ENCODE peak calls at places on chromosomes 7 and 10, in six cellular contexts. One of them, this sample, is unnamed.

GRCh38 chr10:60573342-60573741 is 183.7 kb upstream of the ANK3 start:
- DNase-seq in spleen: no peak
- DNase-seq in A549: no peak
- DNase-seq in transverse colon: no peak
- DNase-seq in Peyer's patch: no peak
- DNase-seq in IMR-90: no peak
- DNase-seq in this sample: no peak

GRCh38 chr7:141288626-141289025 is 214.8 kb downstream of the TMEM178B start:
- DNase-seq in spleen: no peak
- DNase-seq in A549: no peak
- DNase-seq in IMR-90: no peak
- DNase-seq in Peyer's patch: no peak
- DNase-seq in transverse colon: no peak
- DNase-seq in this sample: no peak

GRCh38 chr7:27032843-27033242 is 63.0 kb downstream of the HOXA1 start:
- DNase-seq in IMR-90: peak
- DNase-seq in spleen: no peak
- DNase-seq in A549: no peak
- DNase-seq in Peyer's patch: no peak
- DNase-seq in transverse colon: no peak
- DNase-seq in this sample: no peak

GRCh38 chr10:60517805-60518204 is 128.1 kb upstream of the ANK3 start:
- DNase-seq in transverse colon: no peak
- DNase-seq in spleen: no peak
- DNase-seq in A549: no peak
- DNase-seq in IMR-90: no peak
- DNase-seq in Peyer's patch: no peak
- DNase-seq in this sample: no peak

GRCh38 chr7:28078036-28078901 is 102.3 kb downstream of the JAZF1 start:
- DNase-seq in A549: peak
- DNase-seq in Peyer's patch: peak
- DNase-seq in spleen: no peak
- DNase-seq in IMR-90: peak
- DNase-seq in transverse colon: peak
- DNase-seq in this sample: no peak

GRCh38 chr7:25098096-25099046 is 26.7 kb downstream of the CYCS start:
- DNase-seq in transverse colon: peak
- DNase-seq in Peyer's patch: peak
- DNase-seq in A549: peak
- DNase-seq in spleen: peak
- DNase-seq in IMR-90: peak
- DNase-seq in this sample: peak

GRCh38 chr7:151275813-151276577 is 27.5 kb upstream of the SMARCD3 start:
- DNase-seq in IMR-90: no peak
- DNase-seq in spleen: no peak
- DNase-seq in transverse colon: no peak
- DNase-seq in A549: no peak
- DNase-seq in Peyer's patch: no peak
- DNase-seq in this sample: no peak

GRCh38 chr7:30674876-30675275 is 7.4 kb downstream of the CRHR2 start:
- DNase-seq in transverse colon: no peak
- DNase-seq in Peyer's patch: no peak
- DNase-seq in spleen: no peak
- DNase-seq in A549: no peak
- DNase-seq in IMR-90: no peak
- DNase-seq in this sample: no peak

GRCh38 chr7:29022291-29022988 is 64.3 kb upstream of the TRIL start:
- DNase-seq in Peyer's patch: no peak
- DNase-seq in A549: no peak
- DNase-seq in transverse colon: no peak
- DNase-seq in IMR-90: no peak
- DNase-seq in spleen: no peak
- DNase-seq in this sample: no peak

GRCh38 chr10:102729090-102730026 is 14.4 kb upstream of the WBP1L start:
- DNase-seq in A549: peak
- DNase-seq in IMR-90: peak
- DNase-seq in Peyer's patch: peak
- DNase-seq in spleen: peak
- DNase-seq in transverse colon: peak
- DNase-seq in this sample: peak

GRCh38 chr10:72316748-72317435 is 37.8 kb downstream of the DNAJB12 start:
- DNase-seq in transverse colon: peak
- DNase-seq in Peyer's patch: peak
- DNase-seq in A549: peak
- DNase-seq in IMR-90: no peak
- DNase-seq in spleen: peak
- DNase-seq in this sample: peak

GRCh38 chr7:98467570-98468312 is 66.9 kb upstream of the BAIAP2L1 start:
- DNase-seq in IMR-90: no peak
- DNase-seq in A549: peak
- DNase-seq in Peyer's patch: no peak
- DNase-seq in transverse colon: no peak
- DNase-seq in spleen: no peak
- DNase-seq in this sample: no peak

GRCh38 chr7:5421626-5422323 is 1.9 kb downstream of the TNRC18 start:
- DNase-seq in transverse colon: peak
- DNase-seq in spleen: peak
- DNase-seq in IMR-90: peak
- DNase-seq in Peyer's patch: no peak
- DNase-seq in A549: peak
- DNase-seq in this sample: peak

GRCh38 chr10:78916227-78916626 is 152.5 kb upstream of the ZMIZ1 start:
- DNase-seq in A549: no peak
- DNase-seq in spleen: peak
- DNase-seq in Peyer's patch: no peak
- DNase-seq in transverse colon: no peak
- DNase-seq in IMR-90: no peak
- DNase-seq in this sample: no peak

GRCh38 chr7:158024881-158025280 is 562.7 kb downstream of the PTPRN2 start:
- DNase-seq in Peyer's patch: no peak
- DNase-seq in A549: no peak
- DNase-seq in IMR-90: no peak
- DNase-seq in spleen: no peak
- DNase-seq in transverse colon: no peak
- DNase-seq in this sample: no peak

GRCh38 chr7:37918526-37918925 is 1.9 kb upstream of the SFRP4 start:
- DNase-seq in IMR-90: no peak
- DNase-seq in Peyer's patch: no peak
- DNase-seq in transverse colon: no peak
- DNase-seq in A549: no peak
- DNase-seq in spleen: no peak
- DNase-seq in this sample: no peak

GRCh38 chr10:70272925-70273316 is 10.9 kb downstream of the NPFFR1 start:
- DNase-seq in spleen: no peak
- DNase-seq in transverse colon: no peak
- DNase-seq in IMR-90: peak
- DNase-seq in Peyer's patch: no peak
- DNase-seq in A549: peak
- DNase-seq in this sample: no peak

DNA sequence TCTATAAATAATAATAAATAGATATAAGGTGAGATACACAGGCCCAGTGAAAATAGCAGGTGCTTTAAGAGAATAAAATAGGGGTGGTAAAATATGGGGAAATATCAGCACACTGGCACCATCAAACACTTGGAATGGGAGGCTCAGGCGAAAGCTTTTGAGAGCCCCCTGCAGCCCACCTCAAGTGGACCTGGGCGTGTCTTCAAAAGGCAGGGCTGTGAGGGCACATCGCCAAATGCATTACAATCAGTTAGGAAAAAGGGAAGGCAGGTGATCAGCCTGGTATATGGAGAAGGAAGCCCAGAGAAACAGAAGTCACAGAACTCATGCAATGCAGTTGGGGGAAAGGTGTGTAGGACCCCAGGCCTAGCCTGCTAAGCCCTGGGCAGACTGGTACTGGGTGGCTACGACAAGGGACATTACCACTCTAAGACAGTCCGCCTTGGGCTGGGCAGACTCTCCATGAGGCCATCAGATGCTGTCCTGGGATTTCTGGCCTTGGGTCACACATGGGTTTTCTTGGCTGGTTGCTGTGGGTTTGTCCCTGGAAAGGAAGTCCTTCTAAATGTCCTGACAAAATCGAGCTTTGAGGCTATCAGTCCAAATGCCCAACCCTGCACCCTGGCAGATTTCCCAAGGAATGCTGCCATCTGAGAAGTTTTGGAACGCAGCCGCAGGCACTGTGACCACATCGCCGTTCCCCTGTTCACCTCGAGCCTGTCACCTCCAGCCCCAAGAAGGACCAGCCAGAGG is 330.6 kb downstream of the GRID1 start:
- DNase-seq in A549: no peak
- DNase-seq in IMR-90: no peak
- DNase-seq in transverse colon: no peak
- DNase-seq in spleen: no peak
- DNase-seq in Peyer's patch: no peak
- DNase-seq in this sample: peak
- TF ChIP-seq POLR2A in A549: no peak
- TF ChIP-seq POLR2A in IMR-90: no peak
- TF ChIP-seq POLR2A in transverse colon: no peak
- TF ChIP-seq POLR2A in spleen: no peak
- TF ChIP-seq POLR2A in Peyer's patch: no peak
- TF ChIP-seq POLR2A in this sample: no peak

DNA sequence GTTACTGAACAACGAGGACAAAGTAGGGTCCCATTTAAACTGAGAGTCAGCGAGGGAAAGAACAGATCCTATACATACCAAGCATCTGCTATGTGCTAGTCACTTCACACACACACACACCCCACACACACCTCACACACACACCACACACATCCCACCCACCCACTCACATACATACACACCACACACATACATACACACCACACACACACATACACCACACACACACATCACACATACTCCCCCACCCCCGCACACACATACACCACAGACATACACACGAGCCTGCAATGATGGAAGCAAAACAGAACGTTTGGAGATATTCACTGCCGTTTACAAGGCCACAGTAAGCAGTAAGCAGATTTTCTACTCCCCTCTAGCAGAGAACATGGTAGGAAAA is 608 bp upstream of the GRB10 start:
- DNase-seq in IMR-90: no peak
- DNase-seq in A549: no peak
- DNase-seq in spleen: no peak
- DNase-seq in transverse colon: no peak
- DNase-seq in Peyer's patch: no peak
- DNase-seq in this sample: no peak
- H3K4me3 ChIP-seq in IMR-90: no peak
- H3K4me3 ChIP-seq in A549: no peak
- H3K4me3 ChIP-seq in spleen: no peak
- H3K4me3 ChIP-seq in transverse colon: no peak
- H3K4me3 ChIP-seq in Peyer's patch: no peak
- H3K4me3 ChIP-seq in this sample: peak

GRCh38 chr10:30784521-30784895 is 155.0 kb upstream of the LYZL2 start:
- DNase-seq in Peyer's patch: no peak
- DNase-seq in A549: no peak
- DNase-seq in spleen: no peak
- DNase-seq in IMR-90: peak
- DNase-seq in transverse colon: no peak
- DNase-seq in this sample: no peak

GRCh38 chr10:30786131-30786530 is 156.6 kb upstream of the LYZL2 start:
- DNase-seq in transverse colon: no peak
- DNase-seq in Peyer's patch: no peak
- DNase-seq in IMR-90: peak
- DNase-seq in spleen: no peak
- DNase-seq in A549: no peak
- DNase-seq in this sample: no peak

GRCh38 chr10:30786906-30787305 is 157.4 kb upstream of the LYZL2 start:
- DNase-seq in IMR-90: no peak
- DNase-seq in transverse colon: no peak
- DNase-seq in Peyer's patch: no peak
- DNase-seq in A549: no peak
- DNase-seq in spleen: no peak
- DNase-seq in this sample: no peak

GRCh38 chr10:30783939-30784500 is 154.5 kb upstream of the LYZL2 start:
- DNase-seq in Peyer's patch: peak
- DNase-seq in transverse colon: peak
- DNase-seq in spleen: peak
- DNase-seq in A549: peak
- DNase-seq in IMR-90: peak
- DNase-seq in this sample: peak

DNA sequence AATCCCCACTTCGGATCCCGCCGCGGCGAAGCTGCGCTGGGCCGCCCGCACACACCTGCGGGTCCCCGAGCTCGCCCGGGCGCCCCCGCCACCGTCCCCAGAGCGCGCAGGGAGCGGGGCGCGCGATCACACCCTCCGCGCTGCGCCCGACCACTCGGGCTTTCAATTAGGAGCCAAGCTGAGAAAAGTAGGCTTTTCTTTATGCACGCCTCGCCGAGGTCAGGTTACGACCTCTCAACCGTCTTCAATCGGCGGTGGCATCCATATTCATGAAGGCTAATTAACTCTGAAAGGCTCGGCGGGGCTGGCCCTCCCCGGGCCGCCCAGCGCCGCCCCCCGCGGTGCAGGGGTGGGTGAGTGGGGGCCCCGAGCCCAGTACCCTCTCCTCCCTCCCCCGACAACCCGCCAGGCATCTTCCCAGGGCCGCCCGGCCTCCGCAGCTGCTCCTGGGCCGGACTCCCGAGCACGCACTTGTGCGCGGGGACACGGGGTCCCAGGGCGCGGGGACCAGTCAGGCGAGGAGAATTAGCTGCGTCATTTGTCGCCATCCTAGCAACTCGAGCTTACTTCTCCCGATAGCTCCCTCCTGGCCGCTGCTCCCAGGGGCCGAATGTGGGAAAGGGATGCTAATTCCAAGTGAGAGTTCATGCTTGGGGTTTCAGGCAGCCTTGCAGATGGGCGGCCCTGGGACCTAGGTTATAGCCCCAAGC is 155.5 kb upstream of the LYZL2 start:
- DNase-seq in A549: no peak
- DNase-seq in IMR-90: peak
- DNase-seq in Peyer's patch: peak
- DNase-seq in transverse colon: peak
- DNase-seq in spleen: peak
- DNase-seq in this sample: peak
- TF ChIP-seq POLR2A in A549: no peak
- TF ChIP-seq POLR2A in IMR-90: no peak
- TF ChIP-seq POLR2A in Peyer's patch: no peak
- TF ChIP-seq POLR2A in transverse colon: peak
- TF ChIP-seq POLR2A in spleen: peak
- TF ChIP-seq POLR2A in this sample: no peak

GRCh38 chr7:43703573-43703972 is 25.8 kb downstream of the COA1 start:
- DNase-seq in IMR-90: no peak
- DNase-seq in Peyer's patch: no peak
- DNase-seq in spleen: no peak
- DNase-seq in A549: no peak
- DNase-seq in transverse colon: no peak
- DNase-seq in this sample: no peak

GRCh38 chr7:43701929-43702328 is 27.4 kb downstream of the COA1 start:
- DNase-seq in transverse colon: no peak
- DNase-seq in spleen: no peak
- DNase-seq in IMR-90: no peak
- DNase-seq in A549: no peak
- DNase-seq in Peyer's patch: no peak
- DNase-seq in this sample: no peak

GRCh38 chr7:43701502-43701859 is 27.8 kb downstream of the COA1 start:
- DNase-seq in transverse colon: no peak
- DNase-seq in IMR-90: peak
- DNase-seq in Peyer's patch: no peak
- DNase-seq in A549: no peak
- DNase-seq in spleen: no peak
- DNase-seq in this sample: no peak

GRCh38 chr7:43700646-43701501 is 28.4 kb downstream of the COA1 start:
- DNase-seq in transverse colon: no peak
- DNase-seq in IMR-90: peak
- DNase-seq in spleen: no peak
- DNase-seq in A549: peak
- DNase-seq in Peyer's patch: no peak
- DNase-seq in this sample: no peak

GRCh38 chr7:43702974-43703373 is 26.3 kb downstream of the COA1 start:
- DNase-seq in Peyer's patch: no peak
- DNase-seq in spleen: no peak
- DNase-seq in A549: no peak
- DNase-seq in transverse colon: no peak
- DNase-seq in IMR-90: no peak
- DNase-seq in this sample: no peak
- H3K4me3 ChIP-seq in Peyer's patch: no peak
- H3K4me3 ChIP-seq in spleen: no peak
- H3K4me3 ChIP-seq in A549: no peak
- H3K4me3 ChIP-seq in transverse colon: no peak
- H3K4me3 ChIP-seq in IMR-90: no peak
- H3K4me3 ChIP-seq in this sample: no peak

This sample was measured in heart left ventricle.